ENCODE peak calls at places on chromosome 17, in five cellular contexts. One of them, this sample, is unnamed.

GRCh38 chr17:61442878-61443474 is 9.2 kb upstream of the TBX4 start:
- DNase-seq in foreskin fibroblast: no peak
- DNase-seq in choroid plexus epithelial cell: no peak
- DNase-seq in heart right ventricle: no peak
- DNase-seq in right cardiac atrium: no peak
- DNase-seq in this sample: no peak

GRCh38 chr17:30095507-30096244 is 20.9 kb upstream of the NSRP1 start:
- DNase-seq in foreskin fibroblast: peak; percentile 61
- DNase-seq in choroid plexus epithelial cell: peak; percentile 90
- DNase-seq in heart right ventricle: no peak
- DNase-seq in right cardiac atrium: no peak
- DNase-seq in this sample: no peak

GRCh38 chr17:47776330-47777197 is 43.5 kb downstream of the TBX21 start:
- DNase-seq in foreskin fibroblast: peak; percentile 16
- DNase-seq in choroid plexus epithelial cell: peak; percentile 68
- DNase-seq in heart right ventricle: no peak
- DNase-seq in right cardiac atrium: no peak
- DNase-seq in this sample: no peak

GRCh38 chr17:80055597-80055996 is 19.2 kb downstream of the CCDC40 start:
- DNase-seq in foreskin fibroblast: no peak
- DNase-seq in choroid plexus epithelial cell: no peak
- DNase-seq in heart right ventricle: no peak
- DNase-seq in right cardiac atrium: no peak
- DNase-seq in this sample: no peak

GRCh38 chr17:66541461-66542182 is 239.2 kb downstream of the PRKCA start:
- DNase-seq in foreskin fibroblast: no peak
- DNase-seq in choroid plexus epithelial cell: peak; percentile 72
- DNase-seq in heart right ventricle: no peak
- DNase-seq in right cardiac atrium: peak; percentile 53
- DNase-seq in this sample: no peak

GRCh38 chr17:72422505-72423285 is 301.9 kb downstream of the SOX9 start:
- DNase-seq in foreskin fibroblast: peak; percentile 95
- DNase-seq in choroid plexus epithelial cell: peak; percentile 70
- DNase-seq in heart right ventricle: peak; percentile 40
- DNase-seq in right cardiac atrium: peak; percentile 86
- DNase-seq in this sample: peak; percentile 42

GRCh38 chr17:48351916-48352332 is 78.1 kb downstream of the SKAP1 start:
- DNase-seq in foreskin fibroblast: peak; percentile 2
- DNase-seq in choroid plexus epithelial cell: peak; percentile 63
- DNase-seq in heart right ventricle: no peak
- DNase-seq in right cardiac atrium: no peak
- DNase-seq in this sample: no peak

GRCh38 chr17:34892864-34893263 is 68.4 kb downstream of the CCT6B start:
- DNase-seq in foreskin fibroblast: no peak
- DNase-seq in choroid plexus epithelial cell: peak; percentile 12
- DNase-seq in heart right ventricle: no peak
- DNase-seq in right cardiac atrium: no peak
- DNase-seq in this sample: no peak

GRCh38 chr17:10118788-10119130 is 79.6 kb downstream of the GAS7 start:
- DNase-seq in foreskin fibroblast: no peak
- DNase-seq in choroid plexus epithelial cell: no peak
- DNase-seq in heart right ventricle: no peak
- DNase-seq in right cardiac atrium: no peak
- DNase-seq in this sample: no peak

GRCh38 chr17:9473716-9474115 is 101.9 kb downstream of the STX8 start:
- DNase-seq in foreskin fibroblast: no peak
- DNase-seq in choroid plexus epithelial cell: peak; percentile 61
- DNase-seq in heart right ventricle: no peak
- DNase-seq in right cardiac atrium: no peak
- DNase-seq in this sample: no peak

GRCh38 chr17:43905985-43906852 is 1.1 kb downstream of the MPP2 start:
- DNase-seq in foreskin fibroblast: peak; percentile 49
- DNase-seq in choroid plexus epithelial cell: peak; percentile 58
- DNase-seq in heart right ventricle: peak; percentile 69
- DNase-seq in right cardiac atrium: peak; percentile 88
- DNase-seq in this sample: no peak

GRCh38 chr17:44522883-44523671 is 19.9 kb upstream of the GPATCH8 start:
- DNase-seq in foreskin fibroblast: no peak
- DNase-seq in choroid plexus epithelial cell: peak; percentile 80
- DNase-seq in heart right ventricle: peak; percentile 70
- DNase-seq in right cardiac atrium: peak; percentile 90
- DNase-seq in this sample: no peak

GRCh38 chr17:40510328-40510648 is 8.9 kb upstream of the TNS4 start:
- DNase-seq in foreskin fibroblast: peak; percentile 41
- DNase-seq in choroid plexus epithelial cell: peak; percentile 90
- DNase-seq in heart right ventricle: no peak
- DNase-seq in right cardiac atrium: no peak
- DNase-seq in this sample: peak; percentile 93

GRCh38 chr17:8167526-8167925 is 4.8 kb upstream of the VAMP2 start:
- DNase-seq in foreskin fibroblast: no peak
- DNase-seq in choroid plexus epithelial cell: no peak
- DNase-seq in heart right ventricle: no peak
- DNase-seq in right cardiac atrium: no peak
- DNase-seq in this sample: no peak

GRCh38 chr17:42748202-42748905 is 3.5 kb upstream of the EZH1 start:
- DNase-seq in foreskin fibroblast: no peak
- DNase-seq in choroid plexus epithelial cell: no peak
- DNase-seq in heart right ventricle: no peak
- DNase-seq in right cardiac atrium: peak; percentile 60
- DNase-seq in this sample: no peak

GRCh38 chr17:31696184-31696602 is 162.9 kb downstream of the COPRS start:
- DNase-seq in foreskin fibroblast: peak; percentile 98
- DNase-seq in choroid plexus epithelial cell: peak; percentile 65
- DNase-seq in heart right ventricle: peak; percentile 81
- DNase-seq in right cardiac atrium: peak; percentile 92
- DNase-seq in this sample: peak; percentile 83

GRCh38 chr17:75010683-75011406 is 1.6 kb upstream of the MRPL58 start:
- DNase-seq in foreskin fibroblast: no peak
- DNase-seq in choroid plexus epithelial cell: peak; percentile 65
- DNase-seq in heart right ventricle: peak; percentile 38
- DNase-seq in right cardiac atrium: no peak
- DNase-seq in this sample: no peak

GRCh38 chr17:82019905-82020873 is 2.5 kb downstream of the CENPX start:
- DNase-seq in foreskin fibroblast: no peak
- DNase-seq in choroid plexus epithelial cell: no peak
- DNase-seq in heart right ventricle: peak; percentile 70
- DNase-seq in right cardiac atrium: no peak
- DNase-seq in this sample: no peak

GRCh38 chr17:43714338-43715149 is 44.0 kb downstream of the SOST start:
- DNase-seq in foreskin fibroblast: peak; percentile 48
- DNase-seq in choroid plexus epithelial cell: peak; percentile 39
- DNase-seq in heart right ventricle: no peak
- DNase-seq in right cardiac atrium: no peak
- DNase-seq in this sample: no peak

DNA sequence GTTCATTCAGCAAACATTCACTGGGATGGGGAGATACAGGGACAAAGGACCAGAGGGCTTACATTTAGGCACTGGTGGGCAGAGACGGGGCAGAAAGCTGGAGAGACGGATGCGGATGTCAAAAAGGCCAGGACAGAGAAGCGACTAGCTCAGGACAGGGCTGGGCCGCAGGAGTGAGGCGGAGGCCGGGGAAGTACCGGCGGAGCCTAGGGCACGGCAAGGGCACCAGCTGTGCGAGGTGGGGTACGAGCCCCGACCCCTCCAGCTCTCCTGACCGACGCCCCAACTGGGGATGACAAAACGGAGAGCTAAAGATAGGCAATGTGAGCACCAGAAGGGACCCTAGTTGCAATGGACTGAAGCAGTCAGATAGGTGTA is 3.9 kb upstream of the SGCA start:
- DNase-seq in foreskin fibroblast: no peak
- DNase-seq in choroid plexus epithelial cell: no peak
- DNase-seq in heart right ventricle: no peak
- DNase-seq in right cardiac atrium: peak; percentile 48
- DNase-seq in this sample: no peak
- H3K4me3 ChIP-seq in foreskin fibroblast: peak overlapping the region; percentile 37
- H3K4me3 ChIP-seq in choroid plexus epithelial cell: no peak overlapping the region
- H3K4me3 ChIP-seq in heart right ventricle: peak overlapping the region; percentile 56
- H3K4me3 ChIP-seq in right cardiac atrium: no peak overlapping the region
- H3K4me3 ChIP-seq in this sample: peak overlapping the region; percentile 66

GRCh38 chr17:16325964-16326363 is 27.3 kb downstream of the CENPV start:
- DNase-seq in foreskin fibroblast: no peak
- DNase-seq in choroid plexus epithelial cell: no peak
- DNase-seq in heart right ventricle: no peak
- DNase-seq in right cardiac atrium: no peak
- DNase-seq in this sample: no peak

GRCh38 chr17:16314189-16314588 is 39.1 kb downstream of the CENPV start:
- DNase-seq in foreskin fibroblast: peak; percentile 41
- DNase-seq in choroid plexus epithelial cell: no peak
- DNase-seq in heart right ventricle: no peak
- DNase-seq in right cardiac atrium: no peak
- DNase-seq in this sample: no peak

GRCh38 chr17:16314859-16315258 is 38.4 kb downstream of the CENPV start:
- DNase-seq in foreskin fibroblast: no peak
- DNase-seq in choroid plexus epithelial cell: no peak
- DNase-seq in heart right ventricle: no peak
- DNase-seq in right cardiac atrium: no peak
- DNase-seq in this sample: no peak

GRCh38 chr17:16322636-16323035 is 30.6 kb downstream of the CENPV start:
- DNase-seq in foreskin fibroblast: peak; percentile 66
- DNase-seq in choroid plexus epithelial cell: peak; percentile 95
- DNase-seq in heart right ventricle: no peak
- DNase-seq in right cardiac atrium: no peak
- DNase-seq in this sample: peak; percentile 25

DNA sequence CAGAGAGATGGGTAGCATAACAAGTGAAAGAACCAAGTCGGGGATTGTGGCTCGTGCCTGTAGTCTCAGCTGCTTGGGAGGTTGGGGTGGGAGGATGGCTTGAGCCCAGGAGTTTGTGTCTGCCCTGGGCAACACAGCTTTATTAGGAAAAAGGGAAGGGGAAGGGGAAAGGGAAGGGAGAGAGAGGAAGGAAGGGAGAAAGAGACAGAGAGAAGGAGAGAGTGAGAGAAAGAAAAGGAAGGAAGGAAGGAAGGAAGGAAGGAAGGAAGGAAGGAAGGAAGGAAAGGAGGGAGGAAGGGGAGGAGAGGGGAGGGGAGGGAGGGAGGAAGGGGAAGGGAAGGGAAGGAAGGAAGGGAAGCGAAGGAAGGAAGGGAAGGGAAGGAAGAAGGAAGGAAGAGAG is 33.3 kb downstream of the CENPV start:
- DNase-seq in foreskin fibroblast: no peak
- DNase-seq in choroid plexus epithelial cell: no peak
- DNase-seq in heart right ventricle: no peak
- DNase-seq in right cardiac atrium: no peak
- DNase-seq in this sample: no peak
- H3K4me3 ChIP-seq in foreskin fibroblast: no peak overlapping the region
- H3K4me3 ChIP-seq in choroid plexus epithelial cell: no peak overlapping the region
- H3K4me3 ChIP-seq in heart right ventricle: no peak overlapping the region
- H3K4me3 ChIP-seq in right cardiac atrium: no peak overlapping the region
- H3K4me3 ChIP-seq in this sample: no peak overlapping the region

DNA sequence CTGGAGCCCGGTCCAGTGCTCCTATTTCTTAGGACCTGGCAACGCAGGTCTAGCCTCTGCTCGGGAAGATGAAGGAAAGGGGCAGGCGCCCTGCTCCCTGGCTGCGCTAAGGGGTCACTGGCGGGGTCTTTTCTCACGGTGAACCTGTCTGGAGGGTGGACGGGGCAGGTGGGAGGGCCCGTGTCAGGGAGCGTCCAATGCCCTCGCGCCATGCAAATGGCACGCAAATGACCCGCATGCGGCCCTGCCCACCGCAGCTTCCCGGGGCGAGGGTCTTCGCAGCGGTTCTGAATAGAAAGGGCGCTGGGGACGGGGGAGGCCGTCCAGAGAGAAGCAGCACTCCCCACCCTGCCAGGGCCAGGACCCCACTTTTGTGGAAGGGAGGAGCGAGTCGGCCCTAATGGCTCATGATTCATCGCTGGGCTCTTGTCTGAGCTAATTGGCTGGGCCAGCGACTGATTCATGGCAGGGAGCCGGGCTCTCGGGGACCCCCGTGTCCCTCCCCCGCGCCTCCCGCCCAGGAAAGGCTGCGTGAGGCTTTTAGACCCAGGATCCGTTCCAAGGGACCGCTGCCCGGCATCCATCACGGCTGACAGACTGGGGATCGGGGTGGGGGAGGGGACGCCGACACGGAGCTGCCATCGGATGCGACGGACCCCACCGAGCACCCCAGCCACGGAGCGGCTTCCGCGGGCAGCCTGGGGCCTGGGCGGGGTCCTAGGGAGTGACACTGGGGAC is 25.1 kb upstream of the NGFR start:
- DNase-seq in foreskin fibroblast: no peak
- DNase-seq in choroid plexus epithelial cell: no peak
- DNase-seq in heart right ventricle: peak; percentile 35
- DNase-seq in right cardiac atrium: peak; percentile 83
- DNase-seq in this sample: no peak
- H3K4me3 ChIP-seq in foreskin fibroblast: no peak overlapping the region
- H3K4me3 ChIP-seq in choroid plexus epithelial cell: no peak overlapping the region
- H3K4me3 ChIP-seq in heart right ventricle: peak overlapping the region; percentile 41
- H3K4me3 ChIP-seq in right cardiac atrium: peak overlapping the region; percentile 12
- H3K4me3 ChIP-seq in this sample: peak overlapping the region; percentile 30

DNA sequence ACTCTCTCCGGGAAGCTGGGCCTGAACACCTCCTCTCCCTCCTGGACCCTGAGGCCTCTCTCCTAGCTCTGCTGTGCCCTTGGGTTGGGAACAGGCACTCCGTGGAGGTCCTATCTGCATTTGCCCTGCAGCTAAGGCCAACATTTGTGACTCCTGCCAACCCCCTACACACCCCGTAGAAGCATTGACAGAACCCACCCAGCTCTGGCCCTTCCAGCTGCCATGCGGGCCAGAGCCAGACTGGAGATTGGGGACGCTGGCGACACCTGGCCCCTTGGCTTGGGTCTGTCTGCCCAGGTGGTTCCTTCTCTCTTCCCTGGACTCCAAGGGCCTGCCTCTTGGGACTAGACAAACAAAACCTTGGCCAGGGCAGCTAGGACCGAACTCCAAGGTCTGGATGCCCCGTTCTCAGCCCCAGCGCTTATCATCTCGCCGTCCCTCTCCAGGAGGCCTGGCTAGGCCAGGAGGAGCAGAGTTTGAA is 644 bp upstream of the RHBDF2 start:
- DNase-seq in foreskin fibroblast: no peak
- DNase-seq in choroid plexus epithelial cell: no peak
- DNase-seq in heart right ventricle: no peak
- DNase-seq in right cardiac atrium: no peak
- DNase-seq in this sample: no peak
- H3K4me3 ChIP-seq in foreskin fibroblast: peak overlapping the region; percentile 61
- H3K4me3 ChIP-seq in choroid plexus epithelial cell: peak overlapping the region; percentile 72
- H3K4me3 ChIP-seq in heart right ventricle: peak overlapping the region; percentile 74
- H3K4me3 ChIP-seq in right cardiac atrium: peak overlapping the region; percentile 82
- H3K4me3 ChIP-seq in this sample: peak overlapping the region; percentile 58

GRCh38 chr17:4502466-4503154 is 3.9 kb downstream of the SPNS2 start:
- DNase-seq in foreskin fibroblast: no peak
- DNase-seq in choroid plexus epithelial cell: no peak
- DNase-seq in heart right ventricle: no peak
- DNase-seq in right cardiac atrium: no peak
- DNase-seq in this sample: no peak
- H3K4me3 ChIP-seq in foreskin fibroblast: no peak overlapping the region
- H3K4me3 ChIP-seq in choroid plexus epithelial cell: no peak overlapping the region
- H3K4me3 ChIP-seq in heart right ventricle: no peak overlapping the region
- H3K4me3 ChIP-seq in right cardiac atrium: no peak overlapping the region
- H3K4me3 ChIP-seq in this sample: no peak overlapping the region

This sample was measured in skeletal muscle cell.